ENCODE peak calls at places on chromosomes 5 and 9, in seven cellular contexts. R is upper lobe of right lung, X is right lobe of liver, Q is WERI-Rb-1, A is pancreas, G is tibial nerve, J is tibial artery. F is an unnamed sample.

GRCh38 chr5:177419045-177419444 is 7.4 kb upstream of the GRK6 start:
- DNase-seq in G (no peak), X (no peak), R (no peak), J (no peak), A (no peak), Q (no peak), F (no peak)

GRCh38 chr5:37533851-37534250 is 154.7 kb downstream of the WDR70 start:
- DNase-seq in A (no peak), R (no peak), G (no peak), J (no peak), X (no peak), Q (no peak), F (no peak)

GRCh38 chr5:178284095-178284675 is 51.6 kb upstream of the PHYKPL start:
- DNase-seq in G (no peak), X (no peak), Q (no peak), A (no peak), R (no peak), J (no peak), F (no peak)

GRCh38 chr5:25754895-25755294 is 1110.1 kb upstream of the CDH10 start:
- DNase-seq in X (no peak), J (no peak), G (no peak), A (no peak), R (no peak), Q (no peak), F (no peak)

GRCh38 chr9:21708846-21709245 is 93.6 kb upstream of the MTAP start:
- DNase-seq in J (no peak), G (no peak), Q (no peak), R (no peak), A (no peak), X (no peak), F (no peak)

GRCh38 chr5:57422993-57423392 is 59.6 kb downstream of the ACTBL2 start:
- DNase-seq in Q (no peak), G (no peak), X (no peak), J (no peak), A (no peak), R (no peak), F (no peak)

GRCh38 chr5:58641533-58641932 is 58.7 kb downstream of the RAB3C start:
- DNase-seq in Q (no peak), G (no peak), J (no peak), A (no peak), X (no peak), R (no peak), F (no peak)

GRCh38 chr9:94847486-94847885 is 121.0 kb downstream of the AOPEP start:
- DNase-seq in G (no peak), J (no peak), R (no peak), X (no peak), A (no peak), Q (no peak), F (no peak)

GRCh38 chr9:126367646-126368419 is 41.2 kb downstream of the MVB12B start:
- DNase-seq in R (no peak), Q (no peak), G (no peak), J (no peak), A (no peak), X (no peak), F (no peak)
- H3K27ac ChIP-seq in R (no peak), Q (no peak), G (peak), J (no peak), A (no peak), X (no peak), F (peak)

GRCh38 chr5:34672196-34672595 is 16.1 kb downstream of the RAI14 start:
- DNase-seq in Q (no peak), J (no peak), R (no peak), G (no peak), X (no peak), A (no peak), F (no peak)

GRCh38 chr5:34676409-34676808 is 20.3 kb downstream of the RAI14 start:
- DNase-seq in A (peak), R (no peak), G (no peak), X (peak), Q (no peak), J (no peak), F (no peak)

GRCh38 chr5:34673463-34674125 is 17.5 kb downstream of the RAI14 start:
- DNase-seq in J (no peak), R (no peak), A (no peak), X (no peak), G (no peak), Q (no peak), F (no peak)

GRCh38 chr5:34675857-34676256 is 19.7 kb downstream of the RAI14 start:
- DNase-seq in R (no peak), A (no peak), G (no peak), J (no peak), X (no peak), Q (no peak), F (no peak)

DNA sequence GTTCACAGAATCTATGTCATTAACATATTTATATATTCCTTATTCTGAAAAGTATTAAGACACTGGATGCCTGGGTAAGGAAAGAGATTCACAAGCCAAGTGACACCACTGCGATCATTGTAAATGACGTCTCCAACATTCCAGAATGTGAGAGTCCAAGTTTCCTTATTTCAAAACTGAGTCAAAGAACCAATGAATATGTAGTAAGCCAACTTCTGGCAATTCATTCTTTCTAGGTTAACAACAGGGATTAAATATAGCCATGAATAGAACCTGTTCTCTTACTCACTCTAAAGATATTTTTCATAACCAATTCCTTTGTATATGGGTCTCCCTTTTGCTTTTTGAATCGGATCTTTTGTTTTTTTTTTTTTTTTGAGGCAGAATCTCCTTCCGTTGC is 18.1 kb downstream of the RAI14 start:
- DNase-seq in Q (no peak), J (no peak), X (no peak), G (no peak), A (no peak), R (no peak), F (no peak)
- H3K27ac ChIP-seq in Q (no peak), J (peak), X (no peak), G (peak), A (no peak), R (no peak), F (no peak)

GRCh38 chr9:127644943-127645342 is 32.9 kb downstream of the STXBP1 start:
- DNase-seq in X (no peak), J (no peak), R (no peak), Q (peak), A (no peak), G (no peak), F (no peak)
- H3K27ac ChIP-seq in X (no peak), J (no peak), R (peak), Q (no peak), A (no peak), G (no peak), F (no peak)

DNA sequence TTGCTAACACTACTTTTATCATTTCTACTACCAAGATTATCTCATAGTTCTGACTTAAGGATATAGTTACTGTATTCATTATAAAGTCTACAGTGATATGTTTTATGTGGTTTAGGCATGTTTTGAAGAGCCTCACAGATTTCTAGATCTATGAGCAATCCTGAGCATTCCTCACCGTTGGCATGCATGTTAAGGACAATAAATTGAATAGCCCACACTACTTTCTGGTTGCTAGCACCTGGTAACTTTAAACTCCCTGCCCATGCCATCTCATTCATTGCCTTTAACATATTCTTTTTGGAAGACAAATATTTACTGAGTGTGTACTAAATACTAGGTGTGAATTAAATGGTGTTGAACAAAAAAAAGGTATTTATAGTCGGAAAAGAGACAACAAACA is 868.1 kb upstream of the CDH9 start:
- DNase-seq in A (no peak), X (no peak), Q (no peak), J (no peak), R (no peak), G (no peak), F (no peak)
- H3K27ac ChIP-seq in A (no peak), X (no peak), Q (no peak), J (no peak), R (no peak), G (no peak), F (no peak)

DNA sequence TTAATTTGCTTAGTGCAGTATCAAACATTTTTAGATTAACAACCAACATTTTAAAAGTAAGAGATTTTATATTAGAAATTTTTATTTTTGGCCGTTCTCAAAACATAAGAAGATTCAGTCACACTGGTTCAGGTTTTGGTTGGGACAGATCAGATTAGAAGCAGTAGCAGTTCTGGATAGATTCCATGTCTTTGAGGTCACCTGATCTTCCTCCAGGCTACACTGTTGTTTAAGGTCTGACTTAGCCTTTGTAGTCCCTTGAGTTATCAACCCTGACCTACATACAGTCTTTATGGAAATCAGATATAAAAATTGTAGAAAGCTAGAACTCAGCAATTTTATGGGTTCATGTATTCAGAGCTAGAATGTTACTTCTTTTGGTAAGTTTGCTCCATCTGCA is 910.0 kb upstream of the WWC1 start:
- DNase-seq in A (no peak), X (no peak), J (no peak), Q (no peak), R (no peak), G (no peak), F (no peak)
- H3K27ac ChIP-seq in A (no peak), X (no peak), J (no peak), Q (no peak), R (no peak), G (no peak), F (no peak)

GRCh38 chr5:140296289-140296688 is 6.6 kb downstream of the PFDN1 start:
- DNase-seq in G (no peak), R (no peak), A (no peak), Q (no peak), X (no peak), J (no peak), F (no peak)

GRCh38 chr5:140299056-140299455 is 3.8 kb downstream of the PFDN1 start:
- DNase-seq in J (no peak), Q (no peak), R (no peak), G (no peak), X (no peak), A (no peak), F (no peak)

GRCh38 chr5:140295414-140295813 is 7.5 kb downstream of the PFDN1 start:
- DNase-seq in R (no peak), G (no peak), X (no peak), J (no peak), A (no peak), Q (no peak), F (no peak)

GRCh38 chr5:140298183-140298601 is 4.7 kb downstream of the PFDN1 start:
- DNase-seq in J (no peak), X (no peak), A (no peak), G (no peak), R (no peak), Q (no peak), F (no peak)

GRCh38 chr5:140297283-140297682 is 5.6 kb downstream of the PFDN1 start:
- DNase-seq in R (no peak), G (no peak), Q (no peak), A (no peak), J (no peak), X (no peak), F (no peak)
- H3K27ac ChIP-seq in R (peak), G (no peak), Q (no peak), A (no peak), J (peak), X (no peak), F (no peak)

DNA sequence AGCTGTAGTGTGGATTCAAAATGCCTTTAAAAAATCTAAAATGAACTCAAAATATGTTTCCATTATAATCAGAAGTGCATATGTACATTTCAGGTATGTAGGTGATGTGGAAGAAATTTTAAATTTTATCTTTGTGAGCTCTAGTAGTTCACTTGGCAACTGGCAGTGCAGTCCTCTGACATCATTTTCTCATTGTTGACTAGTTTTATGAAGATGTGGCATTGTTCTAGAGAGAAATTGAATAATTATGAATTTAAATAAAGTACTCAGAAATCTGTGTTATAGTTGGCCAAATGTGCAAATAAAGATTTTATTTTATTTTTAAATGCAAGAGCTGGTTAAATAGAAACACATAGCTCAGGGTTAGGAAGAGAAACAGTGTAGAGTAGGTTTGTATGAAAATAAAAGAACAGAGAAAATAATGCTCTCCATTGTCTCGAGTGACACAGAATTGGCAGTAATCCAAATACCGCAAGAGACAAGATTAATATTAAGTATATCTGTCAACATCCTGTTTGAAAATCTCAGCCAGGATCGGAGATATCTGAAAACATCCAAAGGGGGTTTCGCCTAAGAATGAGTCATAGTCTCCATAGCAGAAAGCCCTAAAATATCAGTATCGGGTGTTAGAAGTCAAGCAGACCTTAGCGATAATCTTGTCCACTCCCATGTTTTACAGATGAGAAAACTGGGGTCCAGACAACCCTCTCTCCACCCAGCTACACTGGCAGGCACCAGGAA is 189.4 kb downstream of the CCDC192 start:
- DNase-seq in A (no peak), X (no peak), G (no peak), Q (no peak), J (no peak), R (no peak), F (no peak)
- H3K27ac ChIP-seq in A (no peak), X (no peak), G (no peak), Q (no peak), J (no peak), R (peak), F (peak)

F was measured in caudate nucleus.